ENCODE peak calls at places on chromosomes 2 and 18, in four cellular contexts. W, K, Y and A are unnamed samples.

GRCh38 chr2:152405206-152406118 is 70.5 kb downstream of the FMNL2 start:
- DNase-seq in W (no peak), K (no peak), Y (no peak), A (no peak)

GRCh38 chr2:28772351-28772750 is 20.7 kb downstream of the PPP1CB start:
- DNase-seq in W (no peak), K (no peak), Y (no peak), A (no peak)

GRCh38 chr18:77071711-77072292 is 60.8 kb downstream of the MBP start:
- DNase-seq in W (no peak), K (no peak), Y (no peak), A (no peak)

GRCh38 chr2:105873721-105874120 is 129.0 kb downstream of the NCK2 start:
- DNase-seq in W (no peak), K (no peak), Y (peak), A (peak)

GRCh38 chr18:58351776-58352175 is 277.1 kb downstream of the ALPK2 start:
- DNase-seq in W (no peak), K (no peak), Y (no peak), A (no peak)

GRCh38 chr18:58580623-58581022 is 48.3 kb downstream of the ALPK2 start:
- DNase-seq in W (no peak), K (no peak), Y (no peak), A (no peak)

GRCh38 chr2:604385-604784 is 72.8 kb downstream of the TMEM18 start:
- DNase-seq in W (no peak), K (peak), Y (no peak), A (no peak)

GRCh38 chr2:165820296-165820695 is 26.2 kb upstream of the GALNT3 start:
- DNase-seq in W (no peak), K (no peak), Y (no peak), A (no peak)

GRCh38 chr2:221999702-222000101 is 299.1 kb downstream of the PAX3 start:
- DNase-seq in W (no peak), K (no peak), Y (no peak), A (no peak)

GRCh38 chr2:147182260-147182659 is 662.6 kb upstream of the ACVR2A start:
- DNase-seq in W (no peak), K (no peak), Y (peak), A (peak)